ENCODE peak calls at places on chromosome 20, in eight cellular contexts. O is heart left ventricle, G is endodermal cell, I is left ventricle myocardium inferior, V is A549, E is hepatocyte, R is AG04450, B is fibroblast of lung. J is an unnamed sample.
A peak's percentile ranks its signal among the peaks of the same experiment; 100 is the strongest.

GRCh38 chr20:19423892-19424620 is 211.6 kb downstream of the SLC24A3 start:
- DNase-seq in O (no peak), G (no peak), I (no peak), V (no peak), E (no peak), R (no peak), B (no peak), J (no peak)

GRCh38 chr20:7627734-7628663 is 312.3 kb downstream of the HAO1 start:
- DNase-seq in O (no peak), G (no peak), I (no peak), V (no peak), E (no peak), R (no peak), B (peak; percentile 4), J (no peak)

GRCh38 chr20:54257090-54257816 is 49.4 kb downstream of the PFDN4 start:
- DNase-seq in O (no peak), G (no peak), I (no peak), V (no peak), E (peak; percentile 16), R (peak; percentile 89), B (peak; percentile 97), J (no peak)

GRCh38 chr20:11972478-11972877 is 54.8 kb downstream of the BTBD3 start:
- DNase-seq in O (no peak), G (no peak), I (no peak), V (no peak), E (no peak), R (no peak), B (no peak), J (no peak)

GRCh38 chr20:2156666-2157624 is 55.3 kb downstream of the STK35 start:
- DNase-seq in O (no peak), G (no peak), I (no peak), V (no peak), E (no peak), R (no peak), B (no peak), J (no peak)

GRCh38 chr20:35947489-35947888 is 6.8 kb downstream of the SCAND1 start:
- DNase-seq in O (no peak), G (peak; percentile 81), I (no peak), V (peak; percentile 55), E (peak; percentile 13), R (no peak), B (peak; percentile 10), J (no peak)

GRCh38 chr20:4488407-4489339 is 233.0 kb upstream of the PRND start:
- DNase-seq in O (no peak), G (no peak), I (no peak), V (no peak), E (no peak), R (peak; percentile 30), B (peak; percentile 59), J (no peak)

GRCh38 chr20:41098703-41099250 is 38.6 kb upstream of the PLCG1 start:
- DNase-seq in O (no peak), G (no peak), I (no peak), V (no peak), E (no peak), R (peak; percentile 55), B (peak; percentile 83), J (no peak)

GRCh38 chr20:37315293-37316110 is 26.0 kb downstream of the MANBAL start:
- DNase-seq in O (peak; percentile 90), G (no peak), I (peak; percentile 86), V (no peak), E (no peak), R (peak; percentile 51), B (peak; percentile 92), J (no peak)

GRCh38 chr20:31824554-31825313 is 5.6 kb downstream of the MYLK2 start:
- DNase-seq in O (no peak), G (no peak), I (no peak), V (no peak), E (no peak), R (no peak), B (no peak), J (no peak)

GRCh38 chr20:56003111-56003800 is 2.1 kb downstream of the CBLN4 start:
- DNase-seq in O (no peak), G (peak; percentile 46), I (no peak), V (no peak), E (no peak), R (no peak), B (no peak), J (no peak)

GRCh38 chr20:56778765-56779195 is 149.7 kb downstream of the TFAP2C start:
- DNase-seq in O (peak; percentile 50), G (peak; percentile 69), I (peak; percentile 28), V (no peak), E (peak; percentile 41), R (no peak), B (peak; percentile 52), J (no peak)

GRCh38 chr20:49284818-49285217 is 7.0 kb upstream of the ZNFX1 start:
- DNase-seq in O (no peak), G (no peak), I (no peak), V (no peak), E (no peak), R (no peak), B (no peak), J (no peak)
- H3K9me3 ChIP-seq in O (peaks cover 32% of the 10 kb centered on the region), G (peaks cover 52% of the 10 kb centered on the region), I (peaks cover 70% of the 10 kb centered on the region), V (peaks cover 9% of the 10 kb centered on the region), E (no peaks in the 10 kb centered on the region), R (peaks cover 45% of the 10 kb centered on the region), B (peaks cover 15% of the 10 kb centered on the region), J (peaks cover 88% of the 10 kb centered on the region)

GRCh38 chr20:326645-327031 is 1.3 kb downstream of the SOX12 start:
- DNase-seq in O (no peak), G (peak; percentile 83), I (peak; percentile 37), V (peak; percentile 46), E (peak; percentile 62), R (no peak), B (peak; percentile 25), J (no peak)

GRCh38 chr20:325889-326644 is 715 bp downstream of the SOX12 start:
- DNase-seq in O (peak; percentile 77), G (peak; percentile 89), I (peak; percentile 71), V (peak; percentile 45), E (peak; percentile 85), R (no peak), B (peak; percentile 66), J (peak; percentile 48)

GRCh38 chr20:325043-325888 is at the start of gene SOX12:
- DNase-seq in O (peak; percentile 97), G (peak; percentile 99), I (peak; percentile 98), V (peak; percentile 94), E (peak; percentile 98), R (no peak), B (peak; percentile 90), J (peak; percentile 92)

GRCh38 chr20:327041-327945 is 1.9 kb downstream of the SOX12 start:
- DNase-seq in O (peak; percentile 84), G (peak; percentile 97), I (peak; percentile 83), V (peak; percentile 89), E (peak; percentile 96), R (peak; percentile 90), B (peak; percentile 93), J (peak; percentile 76)

GRCh38 chr20:324177-325042 is 942 bp upstream of the SOX12 start:
- DNase-seq in O (peak; percentile 93), G (peak; percentile 96), I (peak; percentile 91), V (peak; percentile 93), E (peak; percentile 95), R (no peak), B (peak; percentile 82), J (peak; percentile 89)
- TF ChIP-seq CTCF in O (peak; percentile 33), G (peak; percentile 68), I (peak; percentile 35), V (no peak), E (peak; percentile 41), R (peak; percentile 56), B (peak; percentile 52), J (peak; percentile 25)

GRCh38 chr20:30811896-30812671 is 445.4 kb upstream of the DEFB115 start:
- DNase-seq in O (peak; percentile 34), G (peak; percentile 71), I (peak; percentile 28), V (no peak), E (no peak), R (no peak), B (peak; percentile 49), J (no peak)

GRCh38 chr20:30815577-30816181 is 441.8 kb upstream of the DEFB115 start:
- DNase-seq in O (no peak), G (no peak), I (no peak), V (no peak), E (no peak), R (no peak), B (no peak), J (no peak)

GRCh38 chr20:30812739-30813411 is 444.6 kb upstream of the DEFB115 start:
- DNase-seq in O (no peak), G (no peak), I (no peak), V (no peak), E (no peak), R (no peak), B (no peak), J (no peak)

DNA sequence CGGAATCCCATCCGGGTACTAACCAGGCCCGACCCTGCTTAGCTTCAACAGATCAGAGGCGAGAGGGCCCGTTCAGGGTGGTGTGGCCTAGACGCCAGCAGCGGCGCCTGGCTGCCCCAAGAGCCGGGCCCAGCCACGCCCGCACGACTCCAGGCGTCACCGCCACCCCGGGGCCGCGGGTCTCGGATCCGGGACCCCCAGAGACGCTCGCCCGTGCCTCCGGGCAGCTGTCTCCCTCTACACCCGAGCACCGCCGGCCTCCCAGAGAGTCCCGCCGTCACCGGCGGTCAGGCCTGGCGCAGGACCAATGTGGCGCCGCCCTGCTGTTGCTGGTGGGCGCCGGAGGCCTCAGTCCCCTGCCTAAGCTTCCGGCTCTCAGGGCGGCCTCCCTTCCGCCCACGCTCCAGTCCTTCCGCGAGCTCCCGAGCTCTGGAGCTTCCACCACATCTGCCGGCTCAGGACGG is 441.2 kb upstream of the DEFB115 start:
- DNase-seq in O (peak; percentile 47), G (peak; percentile 53), I (peak; percentile 33), V (no peak), E (no peak), R (no peak), B (peak; percentile 7), J (no peak)
- H3K9me3 ChIP-seq in O (no peaks in the 10 kb centered on the region), G (peaks cover 41% of the 10 kb centered on the region), I (peaks cover 18% of the 10 kb centered on the region), V (peaks cover 2% of the 10 kb centered on the region), E (peaks cover 17% of the 10 kb centered on the region), R (peaks cover 47% of the 10 kb centered on the region), B (no peaks in the 10 kb centered on the region), J (peaks cover 22% of the 10 kb centered on the region)

GRCh38 chr20:24163501-24163900 is 174.9 kb upstream of the GGTLC1 start:
- DNase-seq in O (no peak), G (no peak), I (no peak), V (no peak), E (no peak), R (no peak), B (no peak), J (no peak)

GRCh38 chr20:24165336-24166126 is 177.0 kb upstream of the GGTLC1 start:
- DNase-seq in O (no peak), G (no peak), I (no peak), V (no peak), E (no peak), R (no peak), B (no peak), J (no peak)

GRCh38 chr20:24166127-24166389 is 177.5 kb upstream of the GGTLC1 start:
- DNase-seq in O (no peak), G (no peak), I (no peak), V (no peak), E (no peak), R (no peak), B (no peak), J (no peak)

GRCh38 chr20:24166412-24166811 is 177.8 kb upstream of the GGTLC1 start:
- DNase-seq in O (no peak), G (no peak), I (no peak), V (no peak), E (no peak), R (no peak), B (no peak), J (no peak)

DNA sequence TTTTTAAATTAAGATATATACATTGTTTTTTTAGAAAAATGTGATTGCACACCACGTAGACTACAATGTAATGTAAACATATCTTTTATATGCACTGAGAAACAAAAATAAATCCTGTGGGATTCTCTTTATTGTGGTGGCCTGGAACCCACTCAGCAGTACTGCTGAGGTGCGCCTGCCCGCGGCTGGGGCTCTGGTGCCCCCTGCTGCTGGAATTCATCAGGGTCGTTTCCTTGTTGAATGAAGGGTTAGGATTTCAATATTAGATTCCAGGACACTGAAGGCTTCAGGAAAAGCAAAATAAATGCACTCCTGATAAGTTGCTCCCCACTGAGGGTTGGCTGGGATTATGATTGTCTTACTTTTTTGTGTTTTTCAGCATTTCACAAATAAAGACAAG is 175.8 kb upstream of the GGTLC1 start:
- DNase-seq in O (no peak), G (peak; percentile 91), I (no peak), V (peak; percentile 24), E (no peak), R (no peak), B (no peak), J (peak; percentile 11)
- TF ChIP-seq CTCF in O (peak; percentile 39), G (peak; percentile 90), I (peak; percentile 51), V (peak; percentile 62), E (peak; percentile 31), R (peak; percentile 43), B (peak; percentile 9), J (peak; percentile 55)